ENCODE peak calls at places on chromosome X, in eight cellular contexts. C, E, X, Y, Q, I, T and K are unnamed samples.

GRCh38 chrX:137052641-137053235 is 18.9 kb upstream of the GPR101 start:
- DNase-seq in C (no peak), E (peak), X (no peak), Y (no peak), Q (no peak), I (no peak), T (no peak), K (no peak)

GRCh38 chrX:12984629-12985303 is 9.9 kb downstream of the TMSB4X start:
- DNase-seq in C (peak), E (peak), X (peak), Y (no peak), Q (no peak), I (peak), T (no peak), K (peak)

GRCh38 chrX:110038900-110039299 is 36.0 kb downstream of the TMEM164 start:
- DNase-seq in C (no peak), E (no peak), X (no peak), Y (no peak), Q (no peak), I (no peak), T (no peak), K (no peak)

GRCh38 chrX:11758400-11759171 is 549 bp downstream of the MSL3 start:
- DNase-seq in C (peak), E (peak), X (peak), Y (peak), Q (peak), I (peak), T (peak), K (peak)

GRCh38 chrX:53716328-53717088 is 30.0 kb upstream of the HUWE1 start:
- DNase-seq in C (peak), E (peak), X (peak), Y (no peak), Q (no peak), I (peak), T (no peak), K (no peak)

GRCh38 chrX:24981030-24981429 is 34.7 kb downstream of the ARX start:
- DNase-seq in C (no peak), E (no peak), X (no peak), Y (no peak), Q (no peak), I (no peak), T (no peak), K (no peak)

GRCh38 chrX:49919617-49920016 is 2.8 kb upstream of the CLCN5 start:
- DNase-seq in C (no peak), E (peak), X (no peak), Y (peak), Q (peak), I (peak), T (no peak), K (peak)

GRCh38 chrX:19823031-19823430 is 64.4 kb downstream of the SH3KBP1 start:
- DNase-seq in C (no peak), E (no peak), X (no peak), Y (no peak), Q (no peak), I (no peak), T (no peak), K (no peak)

GRCh38 chrX:50469206-50469605 is 1.4 kb downstream of the DGKK start:
- DNase-seq in C (no peak), E (no peak), X (no peak), Y (no peak), Q (no peak), I (no peak), T (no peak), K (no peak)

GRCh38 chrX:2463973-2464676 is 36.7 kb downstream of the DHRSX start:
- DNase-seq in C (peak), E (peak), X (no peak), Y (no peak), Q (no peak), I (peak), T (no peak), K (no peak)

GRCh38 chrX:1112321-1112720 is 100.1 kb downstream of the CRLF2 start:
- DNase-seq in C (no peak), E (no peak), X (no peak), Y (no peak), Q (no peak), I (no peak), T (no peak), K (no peak)

GRCh38 chrX:45715787-45716186 is 515.1 kb upstream of the DIPK2B start:
- DNase-seq in C (peak), E (peak), X (no peak), Y (no peak), Q (no peak), I (peak), T (no peak), K (peak)

GRCh38 chrX:16786791-16787735 is 797 bp downstream of the TXLNG start:
- DNase-seq in C (no peak), E (peak), X (peak), Y (no peak), Q (peak), I (no peak), T (no peak), K (no peak)

GRCh38 chrX:16695079-16695676 is 17.3 kb downstream of the CTPS2 start:
- DNase-seq in C (peak), E (peak), X (peak), Y (no peak), Q (peak), I (peak), T (peak), K (peak)